ENCODE peak calls at places on chromosomes 5 and 9, in five cellular contexts. G is body of pancreas, H is hepatocyte, C is prostate gland, S is tibial nerve. E is an unnamed sample.

GRCh38 chr9:127958728-127959127 is 21.1 kb upstream of the DPM2 start:
- DNase-seq in S (no peak), H (no peak), C (no peak), G (no peak), E (no peak)

GRCh38 chr9:136062657-136063439 is 32.2 kb downstream of the NACC2 start:
- DNase-seq in S (no peak), G (no peak), C (no peak), H (no peak), E (no peak)

GRCh38 chr5:110333384-110333783 is 393.1 kb downstream of the TMEM232 start:
- DNase-seq in C (no peak), G (no peak), S (no peak), H (peak; percentile 29), E (no peak)

GRCh38 chr9:109934499-109935214 is 154.7 kb downstream of the PALM2AKAP2 start:
- DNase-seq in C (no peak), H (no peak), G (no peak), S (no peak), E (no peak)

GRCh38 chr5:158855510-158855909 is 244.2 kb downstream of the EBF1 start:
- DNase-seq in H (no peak), C (no peak), S (no peak), G (no peak), E (no peak)

GRCh38 chr9:130143279-130143893 is 28.8 kb upstream of the NCS1 start:
- DNase-seq in G (no peak), C (no peak), S (no peak), H (no peak), E (no peak)

GRCh38 chr5:139593716-139594319 is 32.7 kb downstream of the UBE2D2 start:
- DNase-seq in G (peak; percentile 24), H (no peak), S (no peak), C (no peak), E (peak; percentile 49)

GRCh38 chr5:75510836-75511434 is 494 bp downstream of the CERT1 start:
- DNase-seq in H (peak; percentile 86), G (peak; percentile 44), C (peak; percentile 32), S (no peak), E (peak; percentile 64)

GRCh38 chr9:92896037-92896436 is 18.2 kb upstream of the ZNF484 start:
- DNase-seq in S (no peak), C (no peak), H (no peak), G (no peak), E (no peak)

GRCh38 chr5:157350939-157351338 is 85.0 kb downstream of the CYFIP2 start:
- DNase-seq in G (no peak), H (no peak), C (no peak), S (no peak), E (no peak)

GRCh38 chr9:130927995-130928900 is 10.8 kb downstream of the FIBCD1 start:
- DNase-seq in G (peak; percentile 91), C (peak; percentile 34), S (no peak), H (peak; percentile 44), E (peak; percentile 84)

GRCh38 chr5:150140830-150141229 is 14.8 kb downstream of the PDGFRB start:
- DNase-seq in C (no peak), H (peak; percentile 58), G (no peak), S (no peak), E (no peak)

GRCh38 chr9:76373173-76373771 is 21.0 kb downstream of the RFK start:
- DNase-seq in S (peak; percentile 57), C (no peak), G (peak; percentile 90), H (peak; percentile 75), E (peak; percentile 18)

DNA sequence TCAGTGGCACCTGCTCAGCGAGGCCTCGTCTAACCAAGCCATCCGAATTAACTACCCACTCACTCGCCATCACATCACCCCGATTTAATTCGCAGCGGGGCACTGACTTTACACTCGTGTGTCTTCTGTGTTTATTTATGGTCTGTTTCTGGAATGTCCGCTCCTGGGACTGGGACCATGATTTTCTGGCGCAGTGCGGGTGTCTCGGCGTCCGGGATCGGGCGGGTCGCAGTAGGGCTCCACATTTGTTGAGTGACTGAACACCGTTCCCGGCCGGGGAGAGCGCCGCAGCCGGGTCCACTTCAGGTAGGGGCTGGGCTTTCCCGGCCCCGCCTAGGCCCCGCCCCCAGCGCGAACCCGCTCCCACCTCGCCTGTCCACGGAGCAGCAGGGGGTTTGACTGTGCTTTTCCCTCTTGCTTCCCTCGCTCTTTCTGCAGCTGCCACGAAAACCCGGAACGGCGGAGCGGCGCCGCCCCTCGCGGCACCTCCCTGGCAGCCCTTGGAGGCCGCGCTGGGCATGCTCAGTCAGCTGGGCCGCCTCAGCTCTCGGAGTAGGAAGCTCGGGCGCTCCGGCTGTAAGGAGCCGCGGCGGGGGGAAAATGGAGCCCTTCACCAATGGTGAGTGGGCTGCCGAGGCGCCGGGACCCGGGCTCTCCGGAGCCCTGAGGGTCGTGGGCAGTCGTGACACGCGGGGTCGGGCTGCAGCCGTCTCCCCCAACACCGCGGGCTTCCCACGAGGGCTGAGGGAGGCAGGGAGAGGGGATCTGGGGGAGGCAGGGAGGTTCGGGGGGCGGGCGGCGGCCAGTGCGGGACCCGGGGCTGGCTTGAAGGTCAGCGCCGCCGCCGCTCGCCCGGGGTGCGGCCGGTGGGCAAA is at the start of gene LNPEP:
- DNase-seq in G (peak; percentile 96), H (peak; percentile 98), C (peak; percentile 97), S (peak; percentile 88), E (peak; percentile 96)
- H3K4me1 ChIP-seq in G (peaks cover 37% of the 10 kb centered on the region), H (peaks cover 18% of the 10 kb centered on the region), C (peaks cover 6% of the 10 kb centered on the region), S (no peaks in the 10 kb centered on the region), E (peaks cover 23% of the 10 kb centered on the region)

DNA sequence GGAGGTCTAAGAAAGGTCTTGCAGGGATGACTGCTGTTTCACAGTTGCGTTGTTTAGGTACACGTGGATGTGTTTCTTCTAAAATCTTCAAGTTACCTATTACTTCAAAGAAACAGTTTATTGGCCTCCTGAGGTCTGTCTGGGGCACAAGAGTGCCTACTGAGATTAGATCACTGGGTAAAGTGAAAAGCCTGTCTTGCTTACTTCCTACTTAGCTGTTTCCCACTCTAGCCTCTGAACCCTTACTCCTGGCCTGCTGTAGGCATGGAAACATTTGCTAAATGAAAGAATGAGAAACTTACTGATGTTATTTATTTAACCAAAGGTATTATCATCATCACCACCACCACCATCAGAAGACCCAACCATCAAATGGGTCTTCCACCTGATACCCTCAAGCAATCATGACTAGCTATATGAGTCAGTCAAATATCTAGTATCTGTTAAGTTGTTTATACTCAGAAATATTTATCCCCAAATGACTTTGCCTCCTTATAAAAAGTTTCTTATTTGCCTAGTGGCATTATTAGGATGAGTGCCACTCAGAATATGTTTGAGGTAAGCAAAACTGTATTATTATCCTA is 92.5 kb downstream of the ELAVL2 start:
- DNase-seq in S (no peak), H (no peak), G (no peak), C (no peak), E (no peak)
- TF ChIP-seq CTCF in S (no peak), H (no peak), G (no peak), C (no peak), E (no peak)

GRCh38 chr5:1513326-1514026 is 10.3 kb downstream of the LPCAT1 start:
- DNase-seq in G (no peak), H (no peak), C (no peak), S (no peak), E (peak; percentile 14)
- H3K36me3 ChIP-seq in G (no peaks in the 10 kb centered on the region), H (no peaks in the 10 kb centered on the region), C (no peaks in the 10 kb centered on the region), S (peaks cover 30% of the 10 kb centered on the region), E (no peaks in the 10 kb centered on the region)

DNA sequence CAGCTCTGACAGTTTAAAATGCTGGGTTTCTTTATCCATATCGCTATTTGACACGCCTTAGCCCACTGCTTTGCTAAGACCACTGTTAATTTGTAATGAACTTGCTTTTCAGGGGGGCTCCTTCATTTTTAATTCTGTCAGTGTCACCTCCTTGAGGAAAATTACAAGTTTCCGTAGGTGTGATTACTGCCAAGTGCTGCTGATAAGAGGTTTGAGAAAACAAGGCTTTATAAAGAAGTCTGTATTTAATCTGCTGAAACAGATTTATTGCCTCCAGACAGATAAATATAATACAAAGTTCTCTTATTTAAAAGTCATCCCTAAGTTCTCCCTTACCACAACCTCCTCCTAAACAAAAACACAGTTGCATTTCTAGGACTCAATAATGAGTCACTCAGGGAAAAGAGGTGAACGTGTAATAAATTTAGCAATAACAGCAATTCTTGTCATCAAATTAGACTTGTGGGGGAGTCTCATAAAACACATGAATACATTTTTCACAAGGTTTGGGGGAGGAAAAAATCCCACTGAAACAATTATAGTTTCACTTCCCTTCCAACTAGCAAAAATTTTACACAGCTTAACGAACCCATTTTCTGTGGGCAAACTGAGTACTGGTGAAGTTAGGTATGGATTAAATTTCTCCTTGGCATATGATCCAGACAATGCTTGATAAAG is 72.8 kb downstream of the MAPKAP1 start:
- DNase-seq in C (no peak), G (no peak), S (no peak), H (no peak), E (no peak)
- H3K4me1 ChIP-seq in C (peaks cover 8% of the 10 kb centered on the region), G (peaks cover 29% of the 10 kb centered on the region), S (no peaks in the 10 kb centered on the region), H (peaks cover 17% of the 10 kb centered on the region), E (peaks cover 36% of the 10 kb centered on the region)

E was measured in adrenal gland.